ENCODE peak calls at places on chromosomes 3 and 15, in ten cellular contexts. Q, C, I, H, D, Y, B, R, F and V are unnamed samples.

GRCh38 chr3:96449803-96450202 is 364.6 kb upstream of the EPHA6 start:
- DNase-seq in Q (no peak), C (no peak), I (no peak), H (no peak), D (no peak), Y (no peak), B (no peak), R (no peak), F (no peak), V (no peak)

GRCh38 chr3:14162178-14162577 is 16.2 kb downstream of the XPC start:
- DNase-seq in Q (no peak), C (no peak), I (no peak), H (no peak), D (no peak), Y (no peak), B (no peak), R (no peak), F (no peak), V (no peak)

GRCh38 chr3:194930439-194931204 is 244.9 kb downstream of the FAM43A start:
- DNase-seq in Q (peak), C (no peak), I (no peak), H (no peak), D (no peak), Y (no peak), B (peak), R (peak), F (peak), V (no peak)

GRCh38 chr3:189001559-189001958 is 170.2 kb upstream of the TPRG1 start:
- DNase-seq in Q (no peak), C (no peak), I (peak), H (no peak), D (no peak), Y (peak), B (peak), R (no peak), F (peak), V (no peak)

GRCh38 chr15:100311099-100311751 is 30.6 kb downstream of the ADAMTS17 start:
- DNase-seq in Q (no peak), C (no peak), I (no peak), H (peak), D (no peak), Y (no peak), B (no peak), R (no peak), F (no peak), V (no peak)

GRCh38 chr3:197468866-197469382 is 86.8 kb downstream of the BDH1 start:
- DNase-seq in Q (no peak), C (no peak), I (no peak), H (no peak), D (peak), Y (peak), B (peak), R (no peak), F (no peak), V (no peak)

GRCh38 chr3:177601120-177601519 is 403.8 kb upstream of the TBL1XR1 start:
- DNase-seq in Q (no peak), C (no peak), I (peak), H (no peak), D (no peak), Y (no peak), B (no peak), R (no peak), F (peak), V (no peak)

GRCh38 chr3:174346571-174346970 is 512.6 kb upstream of the NAALADL2 start:
- DNase-seq in Q (no peak), C (no peak), I (no peak), H (no peak), D (no peak), Y (no peak), B (no peak), R (no peak), F (no peak), V (no peak)

GRCh38 chr3:182671942-182672341 is 121.4 kb upstream of the ATP11B start:
- DNase-seq in Q (no peak), C (no peak), I (no peak), H (no peak), D (no peak), Y (no peak), B (peak), R (no peak), F (peak), V (no peak)

GRCh38 chr15:62068071-62068786 is 1.5 kb downstream of the C2CD4A start:
- DNase-seq in Q (no peak), C (no peak), I (no peak), H (peak), D (peak), Y (peak), B (peak), R (no peak), F (peak), V (no peak)

GRCh38 chr3:69288161-69288895 is 97.6 kb downstream of the FRMD4B start:
- DNase-seq in Q (no peak), C (no peak), I (no peak), H (no peak), D (no peak), Y (no peak), B (no peak), R (no peak), F (no peak), V (no peak)

GRCh38 chr3:14664170-14664569 is 10.8 kb upstream of the C3orf20 start:
- DNase-seq in Q (no peak), C (no peak), I (no peak), H (no peak), D (no peak), Y (no peak), B (no peak), R (no peak), F (no peak), V (no peak)

GRCh38 chr15:40937762-40938529 is 8.8 kb downstream of the DLL4 start:
- DNase-seq in Q (no peak), C (peak), I (no peak), H (no peak), D (no peak), Y (peak), B (peak), R (no peak), F (peak), V (no peak)

GRCh38 chr3:142319094-142319493 is 93.7 kb upstream of the GK5 start:
- DNase-seq in Q (no peak), C (no peak), I (peak), H (no peak), D (no peak), Y (peak), B (peak), R (no peak), F (peak), V (no peak)

GRCh38 chr3:28575748-28576589 is 227.3 kb upstream of the AZI2 start:
- DNase-seq in Q (no peak), C (no peak), I (no peak), H (peak), D (no peak), Y (no peak), B (peak), R (no peak), F (peak), V (no peak)

GRCh38 chr3:54817628-54818027 is 110.2 kb downstream of the LRTM1 start:
- DNase-seq in Q (no peak), C (no peak), I (no peak), H (no peak), D (no peak), Y (no peak), B (peak), R (no peak), F (peak), V (no peak)

GRCh38 chr15:56719774-56720555 is 13.3 kb downstream of the ZNF280D start:
- DNase-seq in Q (peak), C (no peak), I (no peak), H (no peak), D (no peak), Y (no peak), B (peak), R (no peak), F (no peak), V (no peak)

GRCh38 chr15:96353378-96353930 is 23.0 kb downstream of the NR2F2 start:
- DNase-seq in Q (no peak), C (no peak), I (no peak), H (no peak), D (no peak), Y (no peak), B (no peak), R (no peak), F (no peak), V (no peak)

GRCh38 chr3:31724681-31725080 is 192.0 kb downstream of the STT3B start:
- DNase-seq in Q (peak), C (no peak), I (peak), H (no peak), D (no peak), Y (peak), B (peak), R (no peak), F (peak), V (no peak)

GRCh38 chr3:52238761-52239701 is at the start of gene TWF2:
- DNase-seq in Q (peak), C (peak), I (no peak), H (peak), D (peak), Y (peak), B (peak), R (no peak), F (peak), V (no peak)

GRCh38 chr3:188066141-188066540 is 87.8 kb upstream of the LPP start:
- DNase-seq in Q (no peak), C (no peak), I (no peak), H (no peak), D (no peak), Y (no peak), B (no peak), R (no peak), F (no peak), V (no peak)

GRCh38 chr3:172087198-172087597 is 47.8 kb downstream of the FNDC3B start:
- DNase-seq in Q (no peak), C (no peak), I (peak), H (no peak), D (no peak), Y (no peak), B (peak), R (no peak), F (peak), V (no peak)

GRCh38 chr3:172085557-172085895 is 46.1 kb downstream of the FNDC3B start:
- DNase-seq in Q (no peak), C (no peak), I (no peak), H (no peak), D (no peak), Y (no peak), B (no peak), R (no peak), F (no peak), V (no peak)

GRCh38 chr3:172087827-172088580 is 48.6 kb downstream of the FNDC3B start:
- DNase-seq in Q (peak), C (no peak), I (peak), H (no peak), D (no peak), Y (no peak), B (no peak), R (no peak), F (peak), V (no peak)

GRCh38 chr3:172084871-172085556 is 45.6 kb downstream of the FNDC3B start:
- DNase-seq in Q (no peak), C (no peak), I (no peak), H (no peak), D (no peak), Y (no peak), B (peak), R (no peak), F (peak), V (no peak)

DNA sequence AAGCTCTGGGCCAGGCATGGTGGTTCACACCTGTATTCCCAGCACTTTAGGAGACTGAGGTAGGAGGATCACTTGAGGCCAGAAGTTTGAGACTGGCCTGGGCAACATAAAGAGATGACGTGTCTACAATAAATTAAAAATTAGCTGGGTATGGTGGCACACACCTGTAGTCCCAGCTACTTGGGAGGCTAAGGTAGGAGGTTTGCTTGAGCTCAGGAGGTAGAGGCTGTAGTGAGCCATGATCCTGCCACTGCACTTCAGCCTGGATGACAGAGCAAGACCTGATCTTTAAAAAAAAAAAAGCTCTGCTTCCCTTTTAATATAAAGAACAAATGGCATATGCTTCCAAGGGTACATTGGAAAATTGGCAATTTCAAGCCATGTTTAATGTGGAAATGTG is 46.7 kb downstream of the FNDC3B start:
- DNase-seq in Q (no peak), C (no peak), I (no peak), H (no peak), D (no peak), Y (no peak), B (no peak), R (no peak), F (no peak), V (no peak)
- H3K27ac ChIP-seq in Q (no peak), C (no peak), I (peak), H (no peak), D (no peak), Y (no peak), B (peak), R (no peak), F (no peak), V (no peak)

GRCh38 chr3:150299221-150299620 is 108.9 kb upstream of the TSC22D2 start:
- DNase-seq in Q (no peak), C (no peak), I (no peak), H (no peak), D (no peak), Y (no peak), B (no peak), R (no peak), F (no peak), V (no peak)
- H3K27ac ChIP-seq in Q (no peak), C (no peak), I (no peak), H (no peak), D (no peak), Y (no peak), B (no peak), R (no peak), F (no peak), V (no peak)

DNA sequence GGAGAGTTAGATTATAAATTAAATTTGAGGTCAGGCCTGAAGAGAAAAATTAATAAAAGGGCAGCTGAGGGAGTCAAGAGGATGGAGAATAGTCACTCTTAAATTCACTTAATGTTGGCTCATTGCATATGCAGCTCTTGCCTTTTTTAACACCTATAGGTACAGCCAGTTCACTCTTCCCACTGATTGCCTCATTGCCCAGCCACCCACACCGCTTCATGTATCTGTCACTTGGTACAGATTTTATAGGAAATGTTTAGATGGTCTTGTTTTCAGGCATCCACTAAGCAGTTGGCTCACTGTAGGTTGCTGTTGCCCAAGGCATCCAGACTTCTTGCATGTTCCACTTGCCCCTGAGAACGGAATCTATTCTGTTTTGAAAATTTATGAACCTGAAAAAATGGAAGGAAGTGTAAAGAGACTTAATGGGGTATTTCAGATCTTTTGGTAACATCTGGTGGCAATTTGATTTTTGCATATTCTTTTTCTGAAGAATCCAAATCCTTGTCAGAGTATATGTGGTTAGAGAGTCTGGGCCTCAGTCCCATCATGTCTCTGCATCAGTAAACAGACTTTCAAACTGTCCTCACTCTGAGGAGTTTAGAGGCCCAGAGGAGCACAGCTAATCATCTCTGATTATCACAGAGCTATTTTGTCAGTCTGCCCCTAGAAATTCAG is 151.9 kb downstream of the RBPMS2 start:
- DNase-seq in Q (no peak), C (no peak), I (no peak), H (no peak), D (no peak), Y (no peak), B (no peak), R (no peak), F (no peak), V (no peak)
- H3K27ac ChIP-seq in Q (no peak), C (no peak), I (no peak), H (no peak), D (peak), Y (no peak), B (no peak), R (no peak), F (no peak), V (peak)

DNA sequence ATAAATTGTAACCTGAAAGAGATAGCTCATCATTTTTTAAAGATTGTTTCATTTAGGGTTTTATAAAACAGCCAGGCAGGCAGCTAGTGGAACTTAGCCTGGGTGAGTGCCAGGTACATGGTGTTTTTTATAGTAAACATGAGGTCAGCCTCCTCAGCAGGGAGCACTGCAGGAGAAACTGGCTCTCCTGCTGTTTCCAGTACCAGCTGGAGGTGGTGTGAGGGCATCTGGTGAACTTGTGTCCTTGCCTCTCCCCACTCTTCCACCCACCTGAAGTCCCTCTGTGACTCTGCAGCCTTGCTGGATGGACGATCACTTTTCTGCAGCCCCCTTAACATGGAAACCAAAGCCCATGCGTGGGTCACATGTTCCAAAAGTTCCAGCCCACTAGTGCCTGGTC is 128.4 kb downstream of the FAM174B start:
- DNase-seq in Q (no peak), C (no peak), I (no peak), H (no peak), D (no peak), Y (no peak), B (peak), R (no peak), F (no peak), V (no peak)
- H3K27ac ChIP-seq in Q (no peak), C (no peak), I (no peak), H (peak), D (no peak), Y (no peak), B (no peak), R (peak), F (no peak), V (no peak)

DNA sequence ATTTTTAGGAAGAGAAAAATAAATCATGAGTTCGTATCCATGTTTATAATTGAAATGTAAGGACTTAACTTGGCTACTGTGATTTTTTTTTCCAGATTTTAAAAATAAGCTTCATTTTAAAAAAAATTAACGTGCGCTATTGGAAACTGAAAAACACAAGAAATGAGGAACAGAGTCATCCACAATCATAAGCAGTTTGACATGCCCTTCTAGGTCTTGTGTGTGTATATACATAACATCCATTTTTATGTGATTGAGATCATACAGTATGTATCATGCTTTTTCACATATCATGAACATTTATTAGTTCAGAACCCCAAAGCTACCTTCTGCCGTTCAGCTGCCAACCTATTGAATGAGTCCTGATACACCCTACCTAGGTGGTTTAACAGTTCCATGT is 22.7 kb downstream of the IREB2 start:
- DNase-seq in Q (no peak), C (no peak), I (no peak), H (no peak), D (no peak), Y (no peak), B (no peak), R (no peak), F (no peak), V (no peak)
- H3K27ac ChIP-seq in Q (peak), C (no peak), I (no peak), H (no peak), D (no peak), Y (no peak), B (no peak), R (no peak), F (no peak), V (no peak)

GRCh38 chr15:82677720-82678323 is 30.7 kb upstream of the CPEB1 start:
- DNase-seq in Q (no peak), C (no peak), I (no peak), H (no peak), D (peak), Y (no peak), B (no peak), R (no peak), F (no peak), V (no peak)

GRCh38 chr15:82680200-82681102 is 29.2 kb downstream of the AP3B2 start:
- DNase-seq in Q (peak), C (peak), I (peak), H (no peak), D (peak), Y (peak), B (no peak), R (no peak), F (peak), V (no peak)

GRCh38 chr15:82679626-82680199 is 30.0 kb downstream of the AP3B2 start:
- DNase-seq in Q (no peak), C (no peak), I (no peak), H (no peak), D (no peak), Y (no peak), B (no peak), R (no peak), F (no peak), V (no peak)

DNA sequence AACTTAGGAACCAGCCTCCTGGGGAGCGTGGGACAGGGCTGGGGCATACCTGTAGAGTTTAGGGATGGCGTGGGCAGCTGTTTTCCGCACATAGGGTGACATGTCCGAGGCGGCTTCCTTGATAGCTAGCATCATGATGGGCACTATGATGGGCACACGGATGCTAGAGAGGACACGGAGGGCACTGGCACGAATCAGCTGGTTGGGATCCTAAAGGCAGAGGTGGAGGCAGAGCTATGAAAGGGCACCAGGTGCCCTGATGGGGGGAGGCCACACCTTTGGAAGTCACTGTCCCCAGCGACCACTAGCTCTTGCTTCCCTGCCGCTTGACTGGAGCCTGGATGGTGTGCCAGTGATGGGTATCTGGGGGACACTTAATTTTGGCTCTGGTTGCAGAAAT is 28.3 kb downstream of the AP3B2 start:
- DNase-seq in Q (no peak), C (no peak), I (no peak), H (no peak), D (peak), Y (no peak), B (no peak), R (no peak), F (no peak), V (no peak)
- H3K27ac ChIP-seq in Q (no peak), C (no peak), I (no peak), H (no peak), D (no peak), Y (no peak), B (no peak), R (no peak), F (no peak), V (no peak)

DNA sequence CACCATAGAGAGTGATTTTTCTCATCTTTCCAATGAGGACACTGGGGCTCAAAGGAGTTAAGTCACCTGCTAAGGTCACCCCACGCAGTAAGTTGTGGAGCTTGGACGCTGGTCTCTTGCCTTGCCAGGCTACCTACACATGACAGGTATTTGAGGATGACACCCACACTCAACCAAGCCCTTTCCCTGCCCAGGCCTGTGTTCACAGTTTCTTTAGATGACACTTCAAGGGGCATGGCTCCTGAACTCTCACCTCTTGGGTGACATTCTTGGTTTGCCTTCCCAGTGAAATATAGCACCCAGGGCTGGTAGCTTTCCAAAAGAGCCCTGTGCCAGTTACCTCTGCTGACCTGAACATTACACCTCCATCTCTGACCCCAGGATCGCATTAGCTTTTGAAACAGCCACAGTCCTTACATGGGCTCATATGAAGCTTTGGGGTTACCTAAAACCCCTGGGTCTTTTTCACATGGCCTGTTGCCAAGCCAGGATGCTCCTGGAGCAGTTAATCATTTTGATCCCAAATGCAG is 148.0 kb downstream of the RPLP1 start:
- DNase-seq in Q (no peak), C (no peak), I (no peak), H (no peak), D (no peak), Y (no peak), B (no peak), R (peak), F (no peak), V (no peak)
- H3K27ac ChIP-seq in Q (no peak), C (no peak), I (no peak), H (no peak), D (no peak), Y (no peak), B (no peak), R (no peak), F (no peak), V (no peak)